ENCODE peak calls at places on chromosomes 13 and 19, in ten cellular contexts. F is BJ; B is heart left ventricle; L is colonic mucosa; O is bronchial epithelial cell; U is B cell; Y is body of pancreas; X is Peyer's patch; M is fibroblast of lung; N is CD8-positive, alpha-beta T cell. E is an unnamed sample.

GRCh38 chr13:114319441-114319871 is 5.2 kb downstream of the CHAMP1 start:
- DNase-seq in F (peak), B (no peak), L (no peak), O (no peak), U (no peak), Y (no peak), X (no peak), M (peak), N (no peak), E (peak)

GRCh38 chr19:2761309-2761677 is 21.5 kb upstream of the SLC39A3 start:
- DNase-seq in F (no peak), B (no peak), L (no peak), O (no peak), U (no peak), Y (no peak), X (no peak), M (no peak), N (no peak), E (no peak)

GRCh38 chr19:20247016-20247683 is 80.1 kb downstream of the ZNF486 start:
- DNase-seq in F (no peak), B (no peak), L (no peak), O (peak), U (peak), Y (peak), X (no peak), M (peak), N (peak), E (no peak)

GRCh38 chr13:76884571-76885202 is 1.5 kb downstream of the KCTD12 start:
- DNase-seq in F (no peak), B (no peak), L (peak), O (peak), U (no peak), Y (no peak), X (no peak), M (peak), N (no peak), E (no peak)

GRCh38 chr13:45178349-45179142 is 22.3 kb downstream of the KCTD4 start:
- DNase-seq in F (no peak), B (no peak), L (peak), O (peak), U (no peak), Y (no peak), X (no peak), M (peak), N (no peak), E (peak)

GRCh38 chr13:106121173-106121754 is 414.2 kb downstream of the EFNB2 start:
- DNase-seq in F (no peak), B (no peak), L (no peak), O (peak), U (no peak), Y (no peak), X (no peak), M (no peak), N (no peak), E (no peak)

GRCh38 chr19:17576758-17577532 is 21.5 kb downstream of the COLGALT1 start:
- DNase-seq in F (no peak), B (no peak), L (peak), O (peak), U (peak), Y (no peak), X (no peak), M (peak), N (no peak), E (no peak)

GRCh38 chr19:10517760-10518443 is 655 bp upstream of the S1PR5 start:
- DNase-seq in F (no peak), B (no peak), L (no peak), O (peak), U (peak), Y (no peak), X (no peak), M (no peak), N (peak), E (peak)

GRCh38 chr19:1608414-1609391 is 3.4 kb upstream of the UQCR11 start:
- DNase-seq in F (no peak), B (peak), L (no peak), O (no peak), U (peak), Y (no peak), X (peak), M (no peak), N (peak), E (no peak)

GRCh38 chr19:1250374-1251232 is 2.2 kb downstream of the MIDN start:
- DNase-seq in F (no peak), B (peak), L (peak), O (no peak), U (peak), Y (peak), X (peak), M (peak), N (peak), E (no peak)

GRCh38 chr13:73481877-73482445 is 423.2 kb downstream of the KLF5 start:
- DNase-seq in F (no peak), B (no peak), L (no peak), O (no peak), U (no peak), Y (no peak), X (no peak), M (no peak), N (no peak), E (no peak)
- TF ChIP-seq CTCF in F (no peak), B (no peak), L (no peak), O (no peak), U (no peak), Y (no peak), X (no peak), M (no peak), N (no peak), E (no peak)

GRCh38 chr13:33174980-33175379 is 110.6 kb downstream of the STARD13 start:
- DNase-seq in F (no peak), B (no peak), L (no peak), O (no peak), U (no peak), Y (no peak), X (no peak), M (peak), N (no peak), E (no peak)
- TF ChIP-seq CTCF in F (no peak), B (no peak), L (no peak), O (no peak), U (no peak), Y (no peak), X (no peak), M (no peak), N (no peak), E (no peak)

DNA sequence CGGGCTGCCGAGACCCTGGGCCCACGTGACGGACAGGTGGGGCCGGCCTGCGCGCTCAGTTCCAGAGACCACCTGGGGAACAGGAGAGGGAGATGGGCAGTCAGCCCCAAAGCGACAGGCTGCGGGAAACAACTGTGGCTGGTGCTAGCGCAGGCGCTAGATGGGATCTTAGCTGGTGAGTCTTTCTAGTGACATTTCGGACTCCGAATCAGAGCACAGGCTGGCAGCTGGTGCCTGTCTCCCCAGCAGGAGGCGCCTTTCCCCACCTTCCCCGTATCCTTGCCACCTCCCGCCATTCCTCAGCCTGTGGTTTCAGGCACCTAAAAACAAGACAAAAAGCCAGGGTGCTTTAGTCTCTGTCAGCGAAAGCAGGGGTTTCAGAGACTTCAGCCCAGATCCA is 19.4 kb upstream of the RANBP3 start:
- DNase-seq in F (no peak), B (no peak), L (no peak), O (no peak), U (no peak), Y (no peak), X (no peak), M (no peak), N (no peak), E (no peak)
- TF ChIP-seq CTCF in F (no peak), B (no peak), L (no peak), O (no peak), U (no peak), Y (no peak), X (no peak), M (no peak), N (no peak), E (peak)

DNA sequence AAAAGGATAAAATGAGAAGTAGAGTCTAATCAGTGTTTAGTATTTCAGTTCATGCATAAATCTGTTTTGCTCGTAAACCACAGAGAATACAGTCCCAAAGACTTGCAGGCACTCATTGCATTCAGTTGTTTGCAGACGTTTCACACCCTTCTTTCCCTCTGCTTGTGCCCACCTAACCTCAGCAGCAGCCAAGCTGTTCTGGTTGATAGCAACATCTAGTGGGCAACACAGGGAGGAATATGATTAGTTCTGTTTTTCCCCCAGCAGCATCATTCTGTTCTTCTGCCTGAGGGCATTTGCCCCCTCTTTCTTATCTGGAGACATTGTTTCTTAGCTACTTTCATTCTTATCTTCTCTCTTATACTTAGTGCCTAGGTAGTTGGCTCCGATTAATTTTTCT is 135.6 kb downstream of the PAN3 start:
- DNase-seq in F (no peak), B (no peak), L (no peak), O (no peak), U (no peak), Y (no peak), X (no peak), M (no peak), N (no peak), E (no peak)
- TF ChIP-seq CTCF in F (peak), B (no peak), L (no peak), O (no peak), U (no peak), Y (no peak), X (no peak), M (no peak), N (no peak), E (no peak)

GRCh38 chr13:27384285-27384684 is 40.1 kb upstream of the GTF3A start:
- DNase-seq in F (no peak), B (no peak), L (no peak), O (no peak), U (no peak), Y (no peak), X (no peak), M (no peak), N (no peak), E (no peak)

GRCh38 chr13:27381601-27382000 is 42.8 kb upstream of the GTF3A start:
- DNase-seq in F (no peak), B (no peak), L (no peak), O (no peak), U (no peak), Y (no peak), X (no peak), M (no peak), N (no peak), E (no peak)

GRCh38 chr13:27379126-27379525 is 45.3 kb upstream of the GTF3A start:
- DNase-seq in F (no peak), B (no peak), L (no peak), O (no peak), U (no peak), Y (no peak), X (no peak), M (no peak), N (no peak), E (no peak)

GRCh38 chr13:27379694-27380596 is 44.5 kb upstream of the GTF3A start:
- DNase-seq in F (no peak), B (no peak), L (peak), O (peak), U (peak), Y (peak), X (peak), M (peak), N (peak), E (peak)

DNA sequence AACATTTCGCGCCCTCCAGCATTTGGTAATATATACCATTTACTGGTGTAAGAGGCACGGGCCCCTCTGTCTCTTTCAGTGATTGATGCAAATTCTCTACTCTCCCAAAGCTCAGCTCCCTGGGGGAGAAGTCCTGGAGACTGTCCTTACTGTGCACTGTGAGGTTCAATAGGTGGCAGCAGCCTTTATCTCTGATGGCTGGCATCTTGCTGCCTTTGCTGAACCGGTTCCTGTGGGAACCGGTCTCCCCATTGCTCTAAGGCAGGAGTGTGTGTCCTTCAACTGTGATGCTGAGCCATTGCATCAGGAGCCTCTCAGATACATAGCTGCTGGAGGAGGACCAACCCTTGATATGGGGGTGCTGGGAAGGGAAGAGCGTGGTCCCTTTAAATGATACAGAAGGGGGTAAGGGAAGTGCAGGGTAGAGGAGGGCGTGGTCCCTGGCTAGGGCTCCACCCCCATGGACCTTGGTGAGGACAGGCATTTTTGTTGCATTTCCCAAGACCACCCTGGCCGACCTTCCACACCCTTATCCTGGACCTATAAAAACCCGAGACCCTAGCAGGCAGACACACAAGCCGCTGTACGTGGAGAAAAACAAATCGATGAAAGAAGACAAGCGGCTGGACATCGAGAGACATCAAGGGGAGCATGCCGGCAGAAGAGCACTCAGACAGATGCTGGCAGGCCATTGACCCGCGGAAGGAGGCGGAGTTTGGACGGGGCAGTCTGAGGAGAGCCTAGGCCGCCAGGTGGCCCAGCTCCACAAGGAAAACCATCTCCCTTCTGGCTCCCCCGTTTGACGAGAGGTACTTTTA is 41.1 kb upstream of the GTF3A start:
- DNase-seq in F (no peak), B (no peak), L (no peak), O (no peak), U (no peak), Y (no peak), X (no peak), M (no peak), N (no peak), E (no peak)
- TF ChIP-seq CTCF in F (no peak), B (no peak), L (no peak), O (no peak), U (no peak), Y (no peak), X (no peak), M (no peak), N (no peak), E (no peak)

DNA sequence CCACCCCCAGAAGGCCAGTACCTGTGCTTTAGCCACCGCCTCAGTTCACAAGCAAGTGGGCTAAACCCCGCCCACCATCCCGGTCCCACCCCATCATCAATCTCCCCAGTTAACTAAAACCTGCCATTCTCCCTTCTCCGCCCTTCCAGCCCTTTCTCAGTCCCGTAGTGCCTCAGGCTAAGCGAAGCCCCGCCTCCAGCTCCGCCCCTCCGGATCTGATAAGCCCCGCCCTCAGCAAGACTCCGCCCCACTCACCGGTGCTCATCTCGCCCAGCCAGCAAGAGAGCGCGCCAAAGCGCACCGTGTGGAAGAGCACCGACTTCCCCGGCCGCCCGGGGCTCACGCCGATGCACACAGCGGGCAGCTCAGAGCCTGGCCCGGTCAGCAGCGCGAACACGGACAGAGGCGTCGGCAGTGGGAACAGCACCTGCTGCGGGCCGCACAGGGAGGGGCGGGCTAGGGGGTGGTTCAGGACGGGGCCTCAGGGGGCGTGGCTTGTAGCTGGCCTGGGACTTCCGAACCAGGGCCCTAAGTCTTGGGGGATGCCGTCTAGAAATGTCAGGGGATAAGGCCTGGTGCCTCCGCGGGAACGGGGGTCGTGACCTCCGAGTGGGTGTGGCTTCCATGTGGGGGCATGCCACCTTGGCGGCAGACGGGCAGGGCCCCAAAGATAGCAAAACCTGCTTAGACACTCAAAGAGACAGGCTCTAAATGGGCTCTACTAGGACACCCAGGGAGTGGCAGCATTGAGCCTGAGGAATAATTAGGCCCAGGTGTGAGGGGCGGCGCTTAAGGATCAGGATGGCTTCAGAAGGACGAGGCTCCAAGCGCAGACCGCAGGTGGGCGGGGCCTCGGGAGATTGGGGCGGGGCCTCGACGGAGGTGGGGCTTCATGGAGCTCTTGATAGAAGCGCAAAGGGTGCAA is 21.4 kb downstream of the MAP4K1 start:
- DNase-seq in F (no peak), B (no peak), L (peak), O (peak), U (peak), Y (peak), X (no peak), M (no peak), N (no peak), E (no peak)
- TF ChIP-seq CTCF in F (no peak), B (no peak), L (no peak), O (no peak), U (no peak), Y (no peak), X (no peak), M (no peak), N (no peak), E (no peak)

E was measured in HFFc6.